ENCODE peak calls at places on chromosomes 13 and 19, in seven cellular contexts. One of them, this sample, is unnamed.

GRCh38 chr19:7751157-7751783 is 3.9 kb upstream of the CD209 start:
- DNase-seq in psoas muscle: no peak
- DNase-seq in body of pancreas: no peak
- DNase-seq in heart left ventricle: no peak
- DNase-seq in A549: no peak
- DNase-seq in AG04450: no peak
- DNase-seq in adrenal gland: no peak
- DNase-seq in this sample: no peak

GRCh38 chr19:17522988-17523872 is 11.8 kb downstream of the PGLS start:
- DNase-seq in AG04450: no peak
- DNase-seq in psoas muscle: peak
- DNase-seq in body of pancreas: no peak
- DNase-seq in heart left ventricle: peak
- DNase-seq in adrenal gland: peak
- DNase-seq in A549: no peak
- DNase-seq in this sample: peak

GRCh38 chr13:30341815-30342570 is 34.6 kb upstream of the KATNAL1 start:
- DNase-seq in adrenal gland: peak
- DNase-seq in body of pancreas: peak
- DNase-seq in psoas muscle: peak
- DNase-seq in AG04450: peak
- DNase-seq in heart left ventricle: peak
- DNase-seq in A549: no peak
- DNase-seq in this sample: peak

GRCh38 chr19:54506079-54506478 is 3.4 kb downstream of the LAIR2 start:
- DNase-seq in AG04450: no peak
- DNase-seq in heart left ventricle: no peak
- DNase-seq in psoas muscle: no peak
- DNase-seq in A549: no peak
- DNase-seq in body of pancreas: no peak
- DNase-seq in adrenal gland: no peak
- DNase-seq in this sample: no peak

GRCh38 chr13:89082623-89083022 is 1411.5 kb downstream of the SLITRK5 start:
- DNase-seq in psoas muscle: no peak
- DNase-seq in adrenal gland: no peak
- DNase-seq in A549: no peak
- DNase-seq in body of pancreas: no peak
- DNase-seq in heart left ventricle: no peak
- DNase-seq in AG04450: no peak
- DNase-seq in this sample: no peak

GRCh38 chr19:29384676-29385075 is 141.1 kb upstream of the VSTM2B start:
- DNase-seq in heart left ventricle: no peak
- DNase-seq in body of pancreas: no peak
- DNase-seq in AG04450: no peak
- DNase-seq in psoas muscle: no peak
- DNase-seq in adrenal gland: no peak
- DNase-seq in A549: no peak
- DNase-seq in this sample: no peak

GRCh38 chr13:101144808-101145419 is 271.4 kb downstream of the NALCN start:
- DNase-seq in body of pancreas: no peak
- DNase-seq in psoas muscle: no peak
- DNase-seq in heart left ventricle: no peak
- DNase-seq in adrenal gland: no peak
- DNase-seq in AG04450: peak
- DNase-seq in A549: peak
- DNase-seq in this sample: no peak

GRCh38 chr13:65468628-65469027 is 1761.5 kb downstream of the PCDH9 start:
- DNase-seq in AG04450: no peak
- DNase-seq in adrenal gland: no peak
- DNase-seq in heart left ventricle: no peak
- DNase-seq in A549: no peak
- DNase-seq in psoas muscle: no peak
- DNase-seq in body of pancreas: no peak
- DNase-seq in this sample: no peak

GRCh38 chr13:50392977-50393376 is 377.7 kb downstream of the KCNRG start:
- DNase-seq in A549: no peak
- DNase-seq in psoas muscle: no peak
- DNase-seq in heart left ventricle: no peak
- DNase-seq in AG04450: no peak
- DNase-seq in adrenal gland: no peak
- DNase-seq in body of pancreas: no peak
- DNase-seq in this sample: no peak

GRCh38 chr13:50646070-50646469 is 197.4 kb downstream of the DLEU7 start:
- DNase-seq in body of pancreas: no peak
- DNase-seq in adrenal gland: no peak
- DNase-seq in AG04450: no peak
- DNase-seq in A549: no peak
- DNase-seq in psoas muscle: no peak
- DNase-seq in heart left ventricle: no peak
- DNase-seq in this sample: no peak

GRCh38 chr13:67023088-67023893 is 206.8 kb downstream of the PCDH9 start:
- DNase-seq in psoas muscle: no peak
- DNase-seq in heart left ventricle: no peak
- DNase-seq in adrenal gland: no peak
- DNase-seq in body of pancreas: no peak
- DNase-seq in A549: peak
- DNase-seq in AG04450: peak
- DNase-seq in this sample: no peak

GRCh38 chr13:49935171-49936084 is 712 bp downstream of the SPRYD7 start:
- DNase-seq in body of pancreas: no peak
- DNase-seq in heart left ventricle: peak
- DNase-seq in A549: peak
- DNase-seq in adrenal gland: peak
- DNase-seq in psoas muscle: no peak
- DNase-seq in AG04450: no peak
- DNase-seq in this sample: no peak

GRCh38 chr19:19541572-19541971 is 3.5 kb downstream of the CILP2 start:
- DNase-seq in psoas muscle: no peak
- DNase-seq in AG04450: no peak
- DNase-seq in heart left ventricle: no peak
- DNase-seq in adrenal gland: no peak
- DNase-seq in body of pancreas: no peak
- DNase-seq in A549: no peak
- DNase-seq in this sample: no peak

GRCh38 chr19:35501684-35502083 is 11.4 kb upstream of the KRTDAP start:
- DNase-seq in A549: no peak
- DNase-seq in body of pancreas: no peak
- DNase-seq in psoas muscle: no peak
- DNase-seq in adrenal gland: no peak
- DNase-seq in heart left ventricle: no peak
- DNase-seq in AG04450: no peak
- DNase-seq in this sample: no peak

GRCh38 chr13:110258876-110259631 is 47.9 kb downstream of the COL4A1 start:
- DNase-seq in body of pancreas: no peak
- DNase-seq in AG04450: no peak
- DNase-seq in heart left ventricle: peak
- DNase-seq in adrenal gland: no peak
- DNase-seq in A549: no peak
- DNase-seq in psoas muscle: no peak
- DNase-seq in this sample: no peak

GRCh38 chr19:18060472-18060871 is 26.3 kb downstream of the IL12RB1 start:
- DNase-seq in body of pancreas: no peak
- DNase-seq in AG04450: no peak
- DNase-seq in A549: no peak
- DNase-seq in adrenal gland: no peak
- DNase-seq in psoas muscle: no peak
- DNase-seq in heart left ventricle: no peak
- DNase-seq in this sample: no peak

GRCh38 chr13:98963917-98964316 is 13.9 kb downstream of the DOCK9 start:
- DNase-seq in A549: no peak
- DNase-seq in body of pancreas: no peak
- DNase-seq in adrenal gland: no peak
- DNase-seq in psoas muscle: no peak
- DNase-seq in AG04450: no peak
- DNase-seq in heart left ventricle: no peak
- DNase-seq in this sample: no peak

GRCh38 chr13:75818181-75819110 is 182.3 kb downstream of the LMO7 start:
- DNase-seq in body of pancreas: no peak
- DNase-seq in adrenal gland: no peak
- DNase-seq in heart left ventricle: no peak
- DNase-seq in A549: no peak
- DNase-seq in psoas muscle: no peak
- DNase-seq in AG04450: no peak
- DNase-seq in this sample: no peak

GRCh38 chr19:49145485-49146407 is 9.4 kb downstream of the HRC start:
- DNase-seq in A549: peak
- DNase-seq in body of pancreas: peak
- DNase-seq in psoas muscle: peak
- DNase-seq in AG04450: no peak
- DNase-seq in adrenal gland: peak
- DNase-seq in heart left ventricle: peak
- DNase-seq in this sample: peak

GRCh38 chr13:71217827-71218226 is 649.2 kb downstream of the DACH1 start:
- DNase-seq in A549: no peak
- DNase-seq in adrenal gland: no peak
- DNase-seq in heart left ventricle: no peak
- DNase-seq in AG04450: no peak
- DNase-seq in psoas muscle: no peak
- DNase-seq in body of pancreas: no peak
- DNase-seq in this sample: no peak

GRCh38 chr13:71219671-71220070 is 647.3 kb downstream of the DACH1 start:
- DNase-seq in psoas muscle: no peak
- DNase-seq in AG04450: no peak
- DNase-seq in adrenal gland: no peak
- DNase-seq in heart left ventricle: no peak
- DNase-seq in A549: no peak
- DNase-seq in body of pancreas: no peak
- DNase-seq in this sample: no peak

GRCh38 chr13:71213252-71213821 is 653.7 kb downstream of the DACH1 start:
- DNase-seq in adrenal gland: no peak
- DNase-seq in A549: no peak
- DNase-seq in AG04450: no peak
- DNase-seq in heart left ventricle: no peak
- DNase-seq in psoas muscle: no peak
- DNase-seq in body of pancreas: no peak
- DNase-seq in this sample: no peak

GRCh38 chr13:71218960-71219359 is 648.0 kb downstream of the DACH1 start:
- DNase-seq in A549: peak
- DNase-seq in heart left ventricle: no peak
- DNase-seq in body of pancreas: no peak
- DNase-seq in adrenal gland: no peak
- DNase-seq in AG04450: no peak
- DNase-seq in psoas muscle: no peak
- DNase-seq in this sample: no peak
- TF ChIP-seq CTCF in A549: no peak
- TF ChIP-seq CTCF in heart left ventricle: peak
- TF ChIP-seq CTCF in body of pancreas: no peak
- TF ChIP-seq CTCF in adrenal gland: no peak
- TF ChIP-seq CTCF in AG04450: no peak
- TF ChIP-seq CTCF in psoas muscle: no peak
- TF ChIP-seq CTCF in this sample: no peak

DNA sequence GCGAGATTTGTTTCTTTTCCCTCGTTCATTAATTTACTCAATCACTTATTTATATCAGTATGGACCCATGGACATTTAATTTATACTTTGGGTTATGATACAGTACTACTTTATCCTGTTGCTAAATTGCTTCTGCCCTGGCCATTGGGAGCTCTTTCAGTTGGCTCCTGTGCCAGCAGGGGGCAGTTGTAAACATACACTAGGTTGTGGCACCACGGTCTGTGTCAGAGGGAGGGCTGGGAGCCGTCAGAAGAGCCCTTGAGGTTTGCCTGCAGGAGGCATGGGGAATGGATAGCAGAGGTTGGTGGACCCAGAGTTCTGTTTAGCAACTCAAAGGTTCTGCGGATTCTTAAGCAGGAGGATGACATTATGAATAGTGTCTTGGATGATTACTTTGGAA is 94.3 kb downstream of the ERCC5 start:
- DNase-seq in A549: peak
- DNase-seq in heart left ventricle: no peak
- DNase-seq in psoas muscle: no peak
- DNase-seq in body of pancreas: no peak
- DNase-seq in adrenal gland: no peak
- DNase-seq in AG04450: no peak
- DNase-seq in this sample: no peak
- TF ChIP-seq CTCF in A549: no peak
- TF ChIP-seq CTCF in heart left ventricle: no peak
- TF ChIP-seq CTCF in psoas muscle: no peak
- TF ChIP-seq CTCF in body of pancreas: no peak
- TF ChIP-seq CTCF in adrenal gland: no peak
- TF ChIP-seq CTCF in AG04450: no peak
- TF ChIP-seq CTCF in this sample: no peak

GRCh38 chr13:94345374-94346195 is 133.9 kb downstream of the DCT start:
- DNase-seq in adrenal gland: no peak
- DNase-seq in A549: peak
- DNase-seq in body of pancreas: no peak
- DNase-seq in heart left ventricle: no peak
- DNase-seq in psoas muscle: no peak
- DNase-seq in AG04450: no peak
- DNase-seq in this sample: no peak
- TF ChIP-seq CTCF in adrenal gland: no peak
- TF ChIP-seq CTCF in A549: peak
- TF ChIP-seq CTCF in body of pancreas: no peak
- TF ChIP-seq CTCF in heart left ventricle: no peak
- TF ChIP-seq CTCF in psoas muscle: no peak
- TF ChIP-seq CTCF in AG04450: peak
- TF ChIP-seq CTCF in this sample: no peak

DNA sequence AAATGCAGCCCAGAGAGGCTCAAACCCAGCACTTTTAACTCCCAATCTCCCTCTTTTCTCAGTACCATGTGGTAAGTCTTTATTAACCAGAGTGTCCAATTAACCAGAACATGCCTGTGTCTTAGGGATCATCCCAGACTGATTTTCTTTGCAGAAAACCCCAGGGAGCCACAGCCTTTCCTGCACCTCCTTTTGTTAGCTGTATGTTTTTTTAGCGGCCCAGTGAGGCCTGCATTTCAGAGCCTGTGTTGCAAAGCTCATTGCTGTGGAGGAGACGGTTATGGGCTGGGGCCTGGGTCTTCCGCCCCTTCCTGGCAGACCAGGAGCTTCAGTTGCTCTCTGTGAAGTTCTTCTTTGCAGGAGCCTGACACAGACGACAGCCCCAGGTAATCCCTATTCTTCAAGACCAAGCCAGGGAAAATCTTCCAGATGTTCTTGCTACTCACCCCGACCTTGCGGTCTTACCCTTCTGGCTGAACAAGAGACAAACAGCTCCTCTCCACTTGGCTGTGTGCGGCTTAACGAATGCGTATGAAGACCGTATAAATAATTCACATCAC is 70.7 kb upstream of the TSHZ3 start:
- DNase-seq in heart left ventricle: no peak
- DNase-seq in A549: no peak
- DNase-seq in AG04450: no peak
- DNase-seq in body of pancreas: no peak
- DNase-seq in psoas muscle: no peak
- DNase-seq in adrenal gland: no peak
- DNase-seq in this sample: no peak
- TF ChIP-seq CTCF in heart left ventricle: no peak
- TF ChIP-seq CTCF in A549: no peak
- TF ChIP-seq CTCF in AG04450: no peak
- TF ChIP-seq CTCF in body of pancreas: no peak
- TF ChIP-seq CTCF in psoas muscle: no peak
- TF ChIP-seq CTCF in adrenal gland: no peak
- TF ChIP-seq CTCF in this sample: no peak

This sample was measured in mucosa of descending colon.